ENCODE peak calls at places on chromosomes 7 and 10, in four cellular contexts. One of them, this sample, is unnamed.

GRCh38 chr10:131180941-131181855 is 130.3 kb downstream of the TCERG1L start:
- DNase-seq in endothelial cell: no peak
- DNase-seq in A549: no peak
- DNase-seq in cardiac muscle cell: no peak
- DNase-seq in this sample: no peak

GRCh38 chr10:4543943-4544540 is 282.0 kb upstream of the AKR1E2 start:
- DNase-seq in endothelial cell: no peak
- DNase-seq in A549: no peak
- DNase-seq in cardiac muscle cell: no peak
- DNase-seq in this sample: no peak

GRCh38 chr10:102869290-102870198 is at the start of gene AS3MT:
- DNase-seq in endothelial cell: peak
- DNase-seq in A549: peak
- DNase-seq in cardiac muscle cell: peak
- DNase-seq in this sample: no peak

GRCh38 chr7:115851291-115851690 is 179.3 kb downstream of the TFEC start:
- DNase-seq in endothelial cell: no peak
- DNase-seq in A549: peak
- DNase-seq in cardiac muscle cell: peak
- DNase-seq in this sample: no peak

GRCh38 chr7:9691286-9691685 is 1257.9 kb downstream of the NXPH1 start:
- DNase-seq in endothelial cell: no peak
- DNase-seq in A549: no peak
- DNase-seq in cardiac muscle cell: peak
- DNase-seq in this sample: no peak

GRCh38 chr7:82010416-82010815 is 240.6 kb upstream of the HGF start:
- DNase-seq in endothelial cell: no peak
- DNase-seq in A549: no peak
- DNase-seq in cardiac muscle cell: no peak
- DNase-seq in this sample: no peak

GRCh38 chr7:107322015-107322414 is 147.8 kb upstream of the GPR22 start:
- DNase-seq in endothelial cell: no peak
- DNase-seq in A549: no peak
- DNase-seq in cardiac muscle cell: no peak
- DNase-seq in this sample: no peak

GRCh38 chr7:74542558-74543117 is 88.9 kb downstream of the GTF2IRD1 start:
- DNase-seq in endothelial cell: no peak
- DNase-seq in A549: no peak
- DNase-seq in cardiac muscle cell: no peak
- DNase-seq in this sample: no peak

GRCh38 chr7:38306136-38306535 is 32.7 kb upstream of the TARP start:
- DNase-seq in endothelial cell: no peak
- DNase-seq in A549: no peak
- DNase-seq in cardiac muscle cell: no peak
- DNase-seq in this sample: no peak

GRCh38 chr7:7795736-7796135 is 77.3 kb upstream of the RPA3 start:
- DNase-seq in endothelial cell: no peak
- DNase-seq in A549: peak
- DNase-seq in cardiac muscle cell: no peak
- DNase-seq in this sample: no peak

GRCh38 chr10:100516847-100517246 is 2.8 kb downstream of the SEC31B start:
- DNase-seq in endothelial cell: no peak
- DNase-seq in A549: peak
- DNase-seq in cardiac muscle cell: peak
- DNase-seq in this sample: no peak

GRCh38 chr7:44195901-44196300 is 4.9 kb upstream of the YKT6 start:
- DNase-seq in endothelial cell: no peak
- DNase-seq in A549: no peak
- DNase-seq in cardiac muscle cell: no peak
- DNase-seq in this sample: no peak

GRCh38 chr7:132544025-132544424 is 32.2 kb downstream of the PLXNA4 start:
- DNase-seq in endothelial cell: no peak
- DNase-seq in A549: no peak
- DNase-seq in cardiac muscle cell: no peak
- DNase-seq in this sample: no peak

GRCh38 chr10:97724341-97724941 is 10.9 kb downstream of the MARVELD1 start:
- DNase-seq in endothelial cell: no peak
- DNase-seq in A549: peak
- DNase-seq in cardiac muscle cell: no peak
- DNase-seq in this sample: no peak

GRCh38 chr10:70695241-70696030 is 23.1 kb downstream of the ADAMTS14 start:
- DNase-seq in endothelial cell: no peak
- DNase-seq in A549: no peak
- DNase-seq in cardiac muscle cell: no peak
- DNase-seq in this sample: no peak

GRCh38 chr10:110512461-110513187 is 14.9 kb downstream of the DUSP5 start:
- DNase-seq in endothelial cell: no peak
- DNase-seq in A549: peak
- DNase-seq in cardiac muscle cell: no peak
- DNase-seq in this sample: peak

GRCh38 chr7:81478664-81479063 is 291.2 kb downstream of the HGF start:
- DNase-seq in endothelial cell: no peak
- DNase-seq in A549: no peak
- DNase-seq in cardiac muscle cell: no peak
- DNase-seq in this sample: no peak

GRCh38 chr7:117047496-117047895 is 94.2 kb downstream of the ST7 start:
- DNase-seq in endothelial cell: no peak
- DNase-seq in A549: no peak
- DNase-seq in cardiac muscle cell: no peak
- DNase-seq in this sample: no peak

GRCh38 chr10:97640868-97641811 is 669 bp downstream of the PI4K2A start:
- DNase-seq in endothelial cell: peak
- DNase-seq in A549: no peak
- DNase-seq in cardiac muscle cell: peak
- DNase-seq in this sample: no peak

GRCh38 chr10:128052696-128053095 is 73.5 kb downstream of the MKI67 start:
- DNase-seq in endothelial cell: no peak
- DNase-seq in A549: no peak
- DNase-seq in cardiac muscle cell: no peak
- DNase-seq in this sample: no peak

GRCh38 chr10:132508497-132509443 is 28.8 kb upstream of the INPP5A start:
- DNase-seq in endothelial cell: no peak
- DNase-seq in A549: peak
- DNase-seq in cardiac muscle cell: no peak
- DNase-seq in this sample: peak

GRCh38 chr7:22671177-22671879 is 55.7 kb upstream of the IL6 start:
- DNase-seq in endothelial cell: no peak
- DNase-seq in A549: no peak
- DNase-seq in cardiac muscle cell: no peak
- DNase-seq in this sample: no peak

GRCh38 chr7:43764039-43764789 is 5.7 kb downstream of the BLVRA start:
- DNase-seq in endothelial cell: no peak
- DNase-seq in A549: peak
- DNase-seq in cardiac muscle cell: peak
- DNase-seq in this sample: peak

GRCh38 chr7:138902156-138902555 is 79.0 kb downstream of the KIAA1549 start:
- DNase-seq in endothelial cell: no peak
- DNase-seq in A549: no peak
- DNase-seq in cardiac muscle cell: no peak
- DNase-seq in this sample: no peak

GRCh38 chr7:35729061-35729783 is 34.3 kb upstream of the HERPUD2 start:
- DNase-seq in endothelial cell: no peak
- DNase-seq in A549: no peak
- DNase-seq in cardiac muscle cell: no peak
- DNase-seq in this sample: no peak

GRCh38 chr10:71484352-71484751 is 87.6 kb downstream of the CDH23 start:
- DNase-seq in endothelial cell: no peak
- DNase-seq in A549: no peak
- DNase-seq in cardiac muscle cell: peak
- DNase-seq in this sample: no peak

GRCh38 chr7:76423666-76424412 is 911 bp upstream of the ZP3 start:
- DNase-seq in endothelial cell: no peak
- DNase-seq in A549: no peak
- DNase-seq in cardiac muscle cell: peak
- DNase-seq in this sample: no peak

GRCh38 chr10:89352039-89352597 is 24.3 kb downstream of the IFIT3 start:
- DNase-seq in endothelial cell: no peak
- DNase-seq in A549: peak
- DNase-seq in cardiac muscle cell: peak
- DNase-seq in this sample: no peak

GRCh38 chr7:30743371-30744074 is 8.4 kb upstream of the INMT start:
- DNase-seq in endothelial cell: no peak
- DNase-seq in A549: no peak
- DNase-seq in cardiac muscle cell: peak
- DNase-seq in this sample: no peak
- TF ChIP-seq CTCF in endothelial cell: no peak
- TF ChIP-seq CTCF in A549: no peak
- TF ChIP-seq CTCF in cardiac muscle cell: peak
- TF ChIP-seq CTCF in this sample: no peak

GRCh38 chr10:61606971-61607907 is 55.5 kb upstream of the CABCOCO1 start:
- DNase-seq in endothelial cell: no peak
- DNase-seq in A549: peak
- DNase-seq in cardiac muscle cell: peak
- DNase-seq in this sample: no peak
- TF ChIP-seq CTCF in endothelial cell: peak
- TF ChIP-seq CTCF in A549: peak
- TF ChIP-seq CTCF in cardiac muscle cell: peak
- TF ChIP-seq CTCF in this sample: no peak

DNA sequence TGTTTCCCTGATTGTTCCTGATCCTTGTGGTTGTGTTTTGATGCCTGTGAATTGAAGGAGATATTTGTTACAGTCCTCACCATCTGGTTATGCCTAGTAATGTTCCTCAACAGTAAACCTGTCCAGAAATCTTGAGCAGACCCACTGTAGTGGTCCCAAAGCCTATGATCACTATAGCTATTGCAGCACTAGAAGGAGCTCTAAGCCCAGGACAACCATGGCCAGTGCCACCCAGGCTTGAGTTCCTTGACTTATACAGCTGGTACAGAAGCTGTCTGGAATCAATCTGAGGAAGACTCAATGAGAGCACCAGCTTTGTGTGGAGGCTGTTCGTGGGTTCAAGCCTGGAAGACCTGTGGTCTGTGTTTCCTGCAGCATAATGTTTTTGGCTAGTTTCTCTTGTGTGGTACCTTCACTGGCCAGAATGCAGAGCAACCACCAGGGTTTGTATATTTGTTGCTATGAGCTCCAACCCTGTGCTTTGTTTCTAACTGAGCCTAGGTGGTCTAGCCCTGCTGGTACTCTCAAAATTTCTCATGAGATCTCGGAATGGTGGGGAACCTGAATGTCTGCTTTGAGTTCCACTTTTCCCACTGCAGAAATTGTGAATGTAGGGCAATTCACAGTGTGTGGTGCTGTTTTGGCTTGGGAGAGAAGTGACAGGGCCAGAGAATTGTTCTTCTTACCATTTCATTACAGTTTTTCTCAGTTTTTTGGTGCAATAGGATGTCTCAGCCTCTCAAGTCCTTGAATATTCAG is 355.2 kb downstream of the SUGCT start:
- DNase-seq in endothelial cell: no peak
- DNase-seq in A549: no peak
- DNase-seq in cardiac muscle cell: no peak
- DNase-seq in this sample: no peak
- TF ChIP-seq CTCF in endothelial cell: no peak
- TF ChIP-seq CTCF in A549: no peak
- TF ChIP-seq CTCF in cardiac muscle cell: no peak
- TF ChIP-seq CTCF in this sample: no peak

GRCh38 chr7:47946581-47947354 is 1.5 kb downstream of the PKD1L1 start:
- DNase-seq in endothelial cell: no peak
- DNase-seq in A549: no peak
- DNase-seq in cardiac muscle cell: no peak
- DNase-seq in this sample: no peak

GRCh38 chr7:47947355-47947749 is 914 bp downstream of the PKD1L1 start:
- DNase-seq in endothelial cell: no peak
- DNase-seq in A549: no peak
- DNase-seq in cardiac muscle cell: no peak
- DNase-seq in this sample: no peak

GRCh38 chr7:47943676-47944474 is 4.4 kb downstream of the PKD1L1 start:
- DNase-seq in endothelial cell: no peak
- DNase-seq in A549: no peak
- DNase-seq in cardiac muscle cell: no peak
- DNase-seq in this sample: no peak

GRCh38 chr7:47944536-47945260 is 3.6 kb downstream of the PKD1L1 start:
- DNase-seq in endothelial cell: no peak
- DNase-seq in A549: no peak
- DNase-seq in cardiac muscle cell: no peak
- DNase-seq in this sample: no peak

DNA sequence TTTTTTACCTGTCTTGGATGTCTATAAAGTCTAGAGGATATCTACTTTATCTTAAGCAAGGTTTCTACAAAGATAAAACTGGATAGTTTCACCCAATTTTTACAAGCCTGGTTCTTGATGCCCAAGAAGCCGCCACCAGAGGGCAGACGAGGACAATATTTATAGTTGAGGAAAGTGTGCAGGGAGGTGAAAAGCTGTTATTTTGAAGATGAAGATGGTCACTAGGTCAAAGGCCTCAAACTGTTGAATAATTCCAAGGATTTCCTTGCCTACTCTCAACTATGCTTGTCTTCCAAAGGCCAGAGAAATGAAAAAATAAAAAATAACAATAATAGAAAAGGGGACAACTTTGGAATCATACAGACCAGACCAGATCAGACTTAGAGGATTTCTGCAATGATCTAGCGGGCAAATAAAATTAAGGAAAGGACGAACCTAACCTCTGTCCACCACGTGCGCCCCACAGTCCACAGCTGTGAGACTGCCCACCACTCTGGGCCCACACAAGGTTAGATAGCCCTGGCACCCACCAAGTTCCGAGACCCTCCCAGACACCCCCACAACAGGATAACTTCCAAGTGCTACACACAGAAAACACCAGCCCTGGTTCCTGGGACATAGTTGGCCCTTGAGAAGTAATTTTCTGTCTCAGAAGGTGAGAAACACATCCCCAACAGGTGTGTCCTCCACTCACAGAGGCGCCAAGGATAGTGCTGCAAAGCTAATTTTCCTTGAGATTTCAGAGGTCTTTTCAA is 2.8 kb downstream of the PKD1L1 start:
- DNase-seq in endothelial cell: peak
- DNase-seq in A549: peak
- DNase-seq in cardiac muscle cell: peak
- DNase-seq in this sample: peak
- TF ChIP-seq CTCF in endothelial cell: peak
- TF ChIP-seq CTCF in A549: peak
- TF ChIP-seq CTCF in cardiac muscle cell: peak
- TF ChIP-seq CTCF in this sample: no peak

GRCh38 chr10:60032723-60033122 is 126.4 kb upstream of the CCDC6 start:
- DNase-seq in endothelial cell: peak
- DNase-seq in A549: peak
- DNase-seq in cardiac muscle cell: peak
- DNase-seq in this sample: peak
- TF ChIP-seq CTCF in endothelial cell: peak
- TF ChIP-seq CTCF in A549: peak
- TF ChIP-seq CTCF in cardiac muscle cell: peak
- TF ChIP-seq CTCF in this sample: no peak

GRCh38 chr7:101817930-101818698 is 688 bp downstream of the CUX1 start:
- DNase-seq in endothelial cell: no peak
- DNase-seq in A549: no peak
- DNase-seq in cardiac muscle cell: no peak
- DNase-seq in this sample: no peak

GRCh38 chr7:101815826-101816488 is 1.5 kb upstream of the CUX1 start:
- DNase-seq in endothelial cell: peak
- DNase-seq in A549: peak
- DNase-seq in cardiac muscle cell: peak
- DNase-seq in this sample: no peak

GRCh38 chr7:101817031-101817929 is at the start of gene CUX1:
- DNase-seq in endothelial cell: peak
- DNase-seq in A549: peak
- DNase-seq in cardiac muscle cell: peak
- DNase-seq in this sample: no peak

GRCh38 chr7:101814996-101815825 is 2.2 kb upstream of the CUX1 start:
- DNase-seq in endothelial cell: peak
- DNase-seq in A549: peak
- DNase-seq in cardiac muscle cell: peak
- DNase-seq in this sample: no peak

GRCh38 chr7:101816499-101817030 is 861 bp upstream of the CUX1 start:
- DNase-seq in endothelial cell: peak
- DNase-seq in A549: peak
- DNase-seq in cardiac muscle cell: peak
- DNase-seq in this sample: no peak
- TF ChIP-seq CTCF in endothelial cell: no peak
- TF ChIP-seq CTCF in A549: peak
- TF ChIP-seq CTCF in cardiac muscle cell: no peak
- TF ChIP-seq CTCF in this sample: no peak